ENCODE peak calls at places on chromosome 12, in four cellular contexts. One of them, this sample, is unnamed.
A peak's percentile ranks its signal among the peaks of the same experiment; 100 is the strongest.

GRCh38 chr12:49953146-49953545 is 2.6 kb downstream of the AQP2 start:
- DNase-seq in tibial nerve: no peak
- DNase-seq in sigmoid colon: no peak
- DNase-seq in transverse colon: no peak
- DNase-seq in this sample: no peak

GRCh38 chr12:80763874-80764273 is 47.2 kb downstream of the MYF5 start:
- DNase-seq in tibial nerve: no peak
- DNase-seq in sigmoid colon: no peak
- DNase-seq in transverse colon: no peak
- DNase-seq in this sample: no peak

GRCh38 chr12:86530996-86531655 is 274.9 kb upstream of the MGAT4C start:
- DNase-seq in tibial nerve: no peak
- DNase-seq in sigmoid colon: no peak
- DNase-seq in transverse colon: no peak
- DNase-seq in this sample: no peak

GRCh38 chr12:124720019-124720686 is 143.5 kb downstream of the SCARB1 start:
- DNase-seq in tibial nerve: no peak
- DNase-seq in sigmoid colon: no peak
- DNase-seq in transverse colon: no peak
- DNase-seq in this sample: no peak

GRCh38 chr12:52280319-52280795 is 5.9 kb downstream of the KRT86 start:
- DNase-seq in tibial nerve: peak; percentile 44
- DNase-seq in sigmoid colon: peak; percentile 94
- DNase-seq in transverse colon: peak; percentile 58
- DNase-seq in this sample: peak; percentile 66

GRCh38 chr12:76890407-76891143 is 11.8 kb upstream of the CSRP2 start:
- DNase-seq in tibial nerve: no peak
- DNase-seq in sigmoid colon: no peak
- DNase-seq in transverse colon: no peak
- DNase-seq in this sample: no peak

GRCh38 chr12:127383281-127383680 is 883.7 kb upstream of the TMEM132C start:
- DNase-seq in tibial nerve: no peak
- DNase-seq in sigmoid colon: no peak
- DNase-seq in transverse colon: no peak
- DNase-seq in this sample: no peak

GRCh38 chr12:89212339-89212771 is 139.9 kb downstream of the DUSP6 start:
- DNase-seq in tibial nerve: no peak
- DNase-seq in sigmoid colon: peak; percentile 71
- DNase-seq in transverse colon: peak; percentile 16
- DNase-seq in this sample: peak; percentile 34

GRCh38 chr12:54407183-54407905 is 11.7 kb downstream of the ITGA5 start:
- DNase-seq in tibial nerve: no peak
- DNase-seq in sigmoid colon: no peak
- DNase-seq in transverse colon: no peak
- DNase-seq in this sample: no peak

GRCh38 chr12:93877446-93877845 is 200.3 kb downstream of the CRADD start:
- DNase-seq in tibial nerve: no peak
- DNase-seq in sigmoid colon: no peak
- DNase-seq in transverse colon: no peak
- DNase-seq in this sample: no peak

GRCh38 chr12:9378430-9378835 is 170.2 kb upstream of the PZP start:
- DNase-seq in tibial nerve: no peak
- DNase-seq in sigmoid colon: no peak
- DNase-seq in transverse colon: no peak
- DNase-seq in this sample: no peak

GRCh38 chr12:7571253-7571652 is 67.7 kb upstream of the CD163 start:
- DNase-seq in tibial nerve: no peak
- DNase-seq in sigmoid colon: no peak
- DNase-seq in transverse colon: no peak
- DNase-seq in this sample: no peak

DNA sequence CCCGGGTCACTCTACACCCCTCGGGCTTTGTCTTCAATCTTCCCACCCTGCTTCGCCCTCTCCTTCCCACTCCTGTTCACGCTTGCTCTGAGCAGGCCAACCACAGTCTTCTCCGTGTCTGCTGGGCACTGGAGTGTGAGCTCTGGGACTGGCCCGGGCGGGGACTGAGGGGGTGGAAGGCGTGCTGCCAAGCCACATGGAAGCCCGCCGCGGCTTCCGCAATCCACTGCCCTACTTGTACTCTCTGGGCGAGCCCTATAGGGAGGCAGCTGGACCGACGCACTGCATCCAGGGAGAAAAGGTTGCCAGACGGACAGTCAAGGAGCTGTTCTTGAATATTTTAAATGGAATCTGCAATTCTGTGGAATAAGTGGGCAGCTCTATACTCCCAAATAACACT is 24.8 kb downstream of the GOLGA3 start:
- DNase-seq in tibial nerve: no peak
- DNase-seq in sigmoid colon: no peak
- DNase-seq in transverse colon: no peak
- DNase-seq in this sample: no peak
- TF ChIP-seq CTCF in tibial nerve: no peak
- TF ChIP-seq CTCF in sigmoid colon: no peak
- TF ChIP-seq CTCF in transverse colon: no peak
- TF ChIP-seq CTCF in this sample: no peak

GRCh38 chr12:96240251-96240650 is 46.1 kb downstream of the ELK3 start:
- DNase-seq in tibial nerve: no peak
- DNase-seq in sigmoid colon: peak; percentile 24
- DNase-seq in transverse colon: no peak
- DNase-seq in this sample: no peak

GRCh38 chr12:96239711-96240234 is 45.6 kb downstream of the ELK3 start:
- DNase-seq in tibial nerve: no peak
- DNase-seq in sigmoid colon: peak; percentile 95
- DNase-seq in transverse colon: peak; percentile 46
- DNase-seq in this sample: no peak

GRCh38 chr12:96242597-96242996 is 48.4 kb downstream of the ELK3 start:
- DNase-seq in tibial nerve: no peak
- DNase-seq in sigmoid colon: peak; percentile 72
- DNase-seq in transverse colon: no peak
- DNase-seq in this sample: no peak

GRCh38 chr12:96240656-96241055 is 46.5 kb downstream of the ELK3 start:
- DNase-seq in tibial nerve: no peak
- DNase-seq in sigmoid colon: peak; percentile 52
- DNase-seq in transverse colon: no peak
- DNase-seq in this sample: no peak

DNA sequence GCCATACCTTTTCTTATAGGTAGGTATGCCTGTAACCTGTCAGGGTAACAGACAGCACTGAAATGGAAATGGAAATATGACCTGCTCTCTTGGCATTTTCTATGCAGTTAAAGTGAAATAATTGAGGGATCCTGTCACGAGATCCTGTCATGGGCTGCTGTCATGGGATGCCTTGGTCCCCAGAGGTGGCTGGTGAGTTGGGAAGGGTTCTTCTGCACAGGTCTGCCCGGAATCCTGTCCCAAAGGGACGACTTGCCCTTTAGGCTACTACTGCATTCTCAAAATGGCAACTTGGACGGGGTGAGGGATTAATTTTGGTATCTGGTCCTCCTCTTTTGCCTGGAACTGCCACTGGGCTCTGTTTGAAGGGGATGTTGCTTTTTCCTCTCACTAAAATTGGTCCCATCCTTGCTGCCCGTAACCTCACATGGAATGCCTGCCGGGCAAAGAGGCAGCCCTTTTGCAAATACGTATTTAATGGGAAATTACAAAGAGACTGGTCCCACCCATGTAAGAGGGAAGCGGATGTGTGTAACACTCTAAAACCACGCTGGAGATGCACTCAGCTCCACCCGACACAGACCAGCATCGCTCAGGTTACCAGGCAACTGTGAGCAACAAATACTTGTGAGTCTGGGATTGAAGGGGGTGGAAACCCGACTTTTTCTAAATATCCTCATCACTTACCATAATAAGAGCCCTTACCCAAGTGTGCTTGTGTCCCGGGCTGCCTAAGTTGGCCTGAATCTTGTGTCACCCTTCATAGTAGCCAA is 47.5 kb downstream of the ELK3 start:
- DNase-seq in tibial nerve: no peak
- DNase-seq in sigmoid colon: peak; percentile 86
- DNase-seq in transverse colon: peak; percentile 42
- DNase-seq in this sample: no peak
- TF ChIP-seq EP300 in tibial nerve: no peak
- TF ChIP-seq EP300 in sigmoid colon: no peak
- TF ChIP-seq EP300 in transverse colon: peak; percentile 95
- TF ChIP-seq EP300 in this sample: peak; percentile 69

GRCh38 chr12:69639400-69640016 is 28.8 kb upstream of the LRRC10 start:
- DNase-seq in tibial nerve: no peak
- DNase-seq in sigmoid colon: peak; percentile 70
- DNase-seq in transverse colon: peak; percentile 66
- DNase-seq in this sample: peak; percentile 67
- H3K36me3 ChIP-seq in tibial nerve: no peaks in the 10 kb centered on the region
- H3K36me3 ChIP-seq in sigmoid colon: no peaks in the 10 kb centered on the region
- H3K36me3 ChIP-seq in transverse colon: no peaks in the 10 kb centered on the region
- H3K36me3 ChIP-seq in this sample: no peaks in the 10 kb centered on the region

GRCh38 chr12:71405884-71406283 is 33.7 kb upstream of the LGR5 start:
- DNase-seq in tibial nerve: no peak
- DNase-seq in sigmoid colon: no peak
- DNase-seq in transverse colon: no peak
- DNase-seq in this sample: no peak
- TF ChIP-seq CTCF in tibial nerve: no peak
- TF ChIP-seq CTCF in sigmoid colon: no peak
- TF ChIP-seq CTCF in transverse colon: no peak
- TF ChIP-seq CTCF in this sample: no peak

GRCh38 chr12:83016226-83016835 is 329.6 kb downstream of the TMTC2 start:
- DNase-seq in tibial nerve: no peak
- DNase-seq in sigmoid colon: peak; percentile 84
- DNase-seq in transverse colon: no peak
- DNase-seq in this sample: peak; percentile 44

GRCh38 chr12:83010169-83010804 is 323.6 kb downstream of the TMTC2 start:
- DNase-seq in tibial nerve: no peak
- DNase-seq in sigmoid colon: no peak
- DNase-seq in transverse colon: no peak
- DNase-seq in this sample: no peak

GRCh38 chr12:83018063-83018462 is 331.4 kb downstream of the TMTC2 start:
- DNase-seq in tibial nerve: no peak
- DNase-seq in sigmoid colon: no peak
- DNase-seq in transverse colon: no peak
- DNase-seq in this sample: no peak

GRCh38 chr12:83017001-83017400 is 330.3 kb downstream of the TMTC2 start:
- DNase-seq in tibial nerve: no peak
- DNase-seq in sigmoid colon: no peak
- DNase-seq in transverse colon: no peak
- DNase-seq in this sample: no peak

GRCh38 chr12:83015390-83016225 is 328.9 kb downstream of the TMTC2 start:
- DNase-seq in tibial nerve: no peak
- DNase-seq in sigmoid colon: peak; percentile 73
- DNase-seq in transverse colon: no peak
- DNase-seq in this sample: peak; percentile 79
- TF ChIP-seq EP300 in tibial nerve: no peak
- TF ChIP-seq EP300 in sigmoid colon: no peak
- TF ChIP-seq EP300 in transverse colon: no peak
- TF ChIP-seq EP300 in this sample: no peak

DNA sequence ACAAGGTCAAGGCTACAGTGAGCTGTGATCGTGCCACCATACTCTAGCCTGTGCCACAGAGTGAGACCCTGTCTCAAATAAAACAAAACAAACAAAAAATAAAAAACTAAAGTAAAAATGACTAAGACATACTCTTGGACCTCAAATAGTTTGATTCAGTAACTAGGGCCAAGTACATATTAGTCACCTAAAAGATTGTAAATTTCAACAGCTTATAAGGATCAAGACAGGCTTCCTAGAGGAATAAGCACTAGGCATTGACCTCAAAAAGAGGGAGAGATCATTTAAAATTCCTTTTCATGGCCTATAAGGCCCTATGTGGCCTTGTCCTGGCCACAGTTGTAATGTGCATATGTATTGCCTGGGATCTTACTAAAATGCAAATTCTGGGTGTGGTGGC is 46.0 kb upstream of the CHST11 start:
- DNase-seq in tibial nerve: no peak
- DNase-seq in sigmoid colon: no peak
- DNase-seq in transverse colon: no peak
- DNase-seq in this sample: no peak
- H3K36me3 ChIP-seq in tibial nerve: no peaks in the 10 kb centered on the region
- H3K36me3 ChIP-seq in sigmoid colon: no peaks in the 10 kb centered on the region
- H3K36me3 ChIP-seq in transverse colon: no peaks in the 10 kb centered on the region
- H3K36me3 ChIP-seq in this sample: no peaks in the 10 kb centered on the region

GRCh38 chr12:116267948-116268347 is 9.5 kb downstream of the MED13L start:
- DNase-seq in tibial nerve: no peak
- DNase-seq in sigmoid colon: no peak
- DNase-seq in transverse colon: no peak
- DNase-seq in this sample: no peak

GRCh38 chr12:116265361-116266128 is 11.9 kb downstream of the MED13L start:
- DNase-seq in tibial nerve: no peak
- DNase-seq in sigmoid colon: no peak
- DNase-seq in transverse colon: no peak
- DNase-seq in this sample: no peak

GRCh38 chr12:116266631-116267349 is 10.7 kb downstream of the MED13L start:
- DNase-seq in tibial nerve: no peak
- DNase-seq in sigmoid colon: no peak
- DNase-seq in transverse colon: no peak
- DNase-seq in this sample: no peak

GRCh38 chr12:116264525-116265070 is 12.9 kb downstream of the MED13L start:
- DNase-seq in tibial nerve: no peak
- DNase-seq in sigmoid colon: no peak
- DNase-seq in transverse colon: no peak
- DNase-seq in this sample: no peak

GRCh38 chr12:116266220-116266619 is 11.3 kb downstream of the MED13L start:
- DNase-seq in tibial nerve: no peak
- DNase-seq in sigmoid colon: no peak
- DNase-seq in transverse colon: no peak
- DNase-seq in this sample: no peak
- TF ChIP-seq CTCF in tibial nerve: no peak
- TF ChIP-seq CTCF in sigmoid colon: no peak
- TF ChIP-seq CTCF in transverse colon: no peak
- TF ChIP-seq CTCF in this sample: no peak

GRCh38 chr12:107347261-107347660 is 253.9 kb upstream of the CRY1 start:
- DNase-seq in tibial nerve: no peak
- DNase-seq in sigmoid colon: no peak
- DNase-seq in transverse colon: no peak
- DNase-seq in this sample: no peak

GRCh38 chr12:107349008-107349747 is 255.8 kb upstream of the CRY1 start:
- DNase-seq in tibial nerve: peak; percentile 34
- DNase-seq in sigmoid colon: no peak
- DNase-seq in transverse colon: peak; percentile 69
- DNase-seq in this sample: no peak

GRCh38 chr12:107351716-107352115 is 258.4 kb upstream of the CRY1 start:
- DNase-seq in tibial nerve: no peak
- DNase-seq in sigmoid colon: no peak
- DNase-seq in transverse colon: no peak
- DNase-seq in this sample: no peak

GRCh38 chr12:107351109-107351508 is 257.8 kb upstream of the CRY1 start:
- DNase-seq in tibial nerve: no peak
- DNase-seq in sigmoid colon: no peak
- DNase-seq in transverse colon: no peak
- DNase-seq in this sample: no peak

DNA sequence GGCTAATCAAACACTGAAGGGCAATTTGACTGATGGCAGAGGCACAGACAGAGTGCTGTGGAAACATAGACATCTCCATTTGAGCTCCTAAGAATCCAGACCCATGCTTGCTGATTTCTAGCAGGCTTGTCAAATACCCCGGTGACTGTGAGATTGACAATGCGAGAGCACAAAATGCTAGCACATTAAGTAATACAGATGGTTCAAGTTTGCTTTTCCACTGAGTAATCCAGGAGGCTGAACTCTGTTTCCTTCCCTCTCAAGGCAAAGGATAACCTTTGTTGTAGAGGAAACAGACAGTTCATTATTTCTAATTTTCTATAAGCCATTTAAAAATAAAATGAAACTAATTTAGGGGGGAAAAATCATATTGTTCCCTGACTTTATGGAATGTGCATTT is 256.5 kb upstream of the CRY1 start:
- DNase-seq in tibial nerve: no peak
- DNase-seq in sigmoid colon: no peak
- DNase-seq in transverse colon: no peak
- DNase-seq in this sample: no peak
- TF ChIP-seq EP300 in tibial nerve: no peak
- TF ChIP-seq EP300 in sigmoid colon: no peak
- TF ChIP-seq EP300 in transverse colon: no peak
- TF ChIP-seq EP300 in this sample: no peak

This sample was measured in stomach.